ENCODE peak calls at places on chromosomes 12 and 14, in seven cellular contexts. A is HuH-7; K is substantia nigra; U is activated CD4-positive, alpha-beta T cell treated with anti-CD3 and anti-CD28 coated beads, Interleukin-2, amount 10 ng/mL, durations not matched to agents 7 days and 5 days; Z is activated T-cell treated with anti-CD3 and anti-CD28 coated beads for 24 hours; O is NCI-H446; S is A172. L is an unnamed sample.

GRCh38 chr12:5022465-5023061 is 21.1 kb upstream of the KCNA5 start:
- DNase-seq in A (peak), K (peak), U (peak), Z (peak), O (no peak), S (peak), L (peak)

GRCh38 chr14:102071283-102071998 is 15.4 kb downstream of the HSP90AA1 start:
- DNase-seq in A (no peak), K (no peak), U (no peak), Z (no peak), O (no peak), S (peak), L (peak)

GRCh38 chr14:21796912-21797311 is 123.3 kb upstream of the OR4E1 start:
- DNase-seq in A (peak), K (peak), U (peak), Z (no peak), O (no peak), S (no peak), L (no peak)

GRCh38 chr14:95993768-95994592 is 45.2 kb upstream of the C14orf132 start:
- DNase-seq in A (peak), K (peak), U (peak), Z (no peak), O (peak), S (peak), L (peak)

GRCh38 chr12:101468948-101469347 is 6.2 kb upstream of the SPIC start:
- DNase-seq in A (no peak), K (no peak), U (no peak), Z (no peak), O (no peak), S (no peak), L (no peak)

GRCh38 chr14:97848351-97848980 is 1051.3 kb downstream of the VRK1 start:
- DNase-seq in A (no peak), K (no peak), U (no peak), Z (no peak), O (no peak), S (no peak), L (no peak)

GRCh38 chr12:19800884-19801283 is 361.6 kb downstream of the AEBP2 start:
- DNase-seq in A (no peak), K (no peak), U (no peak), Z (no peak), O (no peak), S (no peak), L (no peak)

GRCh38 chr12:91632042-91632786 is 449.6 kb upstream of the DCN start:
- DNase-seq in A (no peak), K (no peak), U (no peak), Z (no peak), O (no peak), S (no peak), L (no peak)

GRCh38 chr14:93954900-93955891 is 21.2 kb downstream of the ASB2 start:
- DNase-seq in A (no peak), K (peak), U (peak), Z (no peak), O (no peak), S (no peak), L (no peak)

GRCh38 chr14:85528882-85529585 is 910 bp upstream of the FLRT2 start:
- DNase-seq in A (no peak), K (no peak), U (no peak), Z (no peak), O (no peak), S (peak), L (no peak)

GRCh38 chr12:52799498-52800211 is 3.7 kb upstream of the KRT3 start:
- DNase-seq in A (no peak), K (no peak), U (no peak), Z (no peak), O (no peak), S (no peak), L (no peak)

GRCh38 chr12:16272222-16272621 is 5.3 kb downstream of the SLC15A5 start:
- DNase-seq in A (no peak), K (no peak), U (no peak), Z (no peak), O (no peak), S (peak), L (no peak)

GRCh38 chr12:116609715-116610114 is 50.5 kb downstream of the MAP1LC3B2 start:
- DNase-seq in A (no peak), K (no peak), U (peak), Z (no peak), O (no peak), S (no peak), L (no peak)

L was measured in HepG2.